ENCODE peak calls at places on chromosome 11, in six cellular contexts. I is sigmoid colon; F is Peyer's patch; V is adipocyte; X is naive thymus-derived CD4-positive, alpha-beta T cell; D is HCT116. M is an unnamed sample. For H3K27me3, the result is how much of the 10 kb centered on the place peaks cover.

GRCh38 chr11:84144531-84144930 is 858.4 kb upstream of the CCDC90B start:
- DNase-seq in I (no peak), F (no peak), V (no peak), X (no peak), D (no peak), M (no peak)

GRCh38 chr11:74784234-74784633 is 35.6 kb downstream of the RNF169 start:
- DNase-seq in I (no peak), F (no peak), V (no peak), X (no peak), D (no peak), M (no peak)

GRCh38 chr11:131816046-131816445 is 445.6 kb downstream of the NTM start:
- DNase-seq in I (no peak), F (no peak), V (peak), X (no peak), D (no peak), M (no peak)

GRCh38 chr11:68667511-68668253 is 16.7 kb upstream of the GAL start:
- DNase-seq in I (peak), F (no peak), V (no peak), X (no peak), D (no peak), M (no peak)

GRCh38 chr11:111665779-111666178 is 63.5 kb downstream of the SIK2 start:
- DNase-seq in I (no peak), F (no peak), V (peak), X (no peak), D (no peak), M (no peak)

GRCh38 chr11:14446701-14447169 is 52.9 kb downstream of the COPB1 start:
- DNase-seq in I (no peak), F (no peak), V (peak), X (no peak), D (no peak), M (peak)

GRCh38 chr11:45180888-45181594 is 34.6 kb downstream of the PRDM11 start:
- DNase-seq in I (peak), F (peak), V (peak), X (no peak), D (peak), M (no peak)

GRCh38 chr11:70934999-70935768 is 317.2 kb downstream of the SHANK2 start:
- DNase-seq in I (no peak), F (no peak), V (peak), X (no peak), D (peak), M (no peak)

GRCh38 chr11:78319453-78319955 is 98.1 kb downstream of the GAB2 start:
- DNase-seq in I (peak), F (peak), V (peak), X (no peak), D (no peak), M (no peak)

GRCh38 chr11:48063424-48063978 is 83.1 kb downstream of the PTPRJ start:
- DNase-seq in I (peak), F (no peak), V (peak), X (no peak), D (peak), M (no peak)

GRCh38 chr11:18761741-18762140 is 29.9 kb downstream of the PTPN5 start:
- DNase-seq in I (no peak), F (no peak), V (no peak), X (no peak), D (no peak), M (no peak)

GRCh38 chr11:35122308-35122707 is 16.7 kb upstream of the CD44 start:
- DNase-seq in I (no peak), F (no peak), V (no peak), X (peak), D (no peak), M (no peak)

GRCh38 chr11:2574043-2574552 is 125.7 kb downstream of the KCNQ1OT1 start:
- DNase-seq in I (peak), F (peak), V (no peak), X (no peak), D (no peak), M (no peak)

GRCh38 chr11:26319906-26320305 is 12.0 kb upstream of the ANO3 start:
- DNase-seq in I (no peak), F (no peak), V (peak), X (no peak), D (no peak), M (no peak)

GRCh38 chr11:64372802-64373597 is 14.0 kb downstream of the RPS6KA4 start:
- DNase-seq in I (no peak), F (no peak), V (no peak), X (no peak), D (peak), M (no peak)

GRCh38 chr11:82527185-82527584 is 206.5 kb downstream of the FAM181B start:
- DNase-seq in I (no peak), F (no peak), V (no peak), X (no peak), D (no peak), M (no peak)

GRCh38 chr11:58292017-58292416 is 24.0 kb upstream of the OR10W1 start:
- DNase-seq in I (no peak), F (no peak), V (no peak), X (no peak), D (no peak), M (no peak)

GRCh38 chr11:46334211-46334610 is 13.1 kb upstream of the DGKZ start:
- DNase-seq in I (no peak), F (no peak), V (no peak), X (no peak), D (no peak), M (no peak)
- H3K27me3 ChIP-seq in I (under half), F (under half), V (under half), X (under half), D (under half), M (under half)

GRCh38 chr11:128525411-128526243 is 61.7 kb downstream of the ETS1 start:
- DNase-seq in I (no peak), F (no peak), V (no peak), X (peak), D (no peak), M (peak)
- H3K27me3 ChIP-seq in I (under half), F (under half), V (under half), X (under half), D (under half), M (under half)

DNA sequence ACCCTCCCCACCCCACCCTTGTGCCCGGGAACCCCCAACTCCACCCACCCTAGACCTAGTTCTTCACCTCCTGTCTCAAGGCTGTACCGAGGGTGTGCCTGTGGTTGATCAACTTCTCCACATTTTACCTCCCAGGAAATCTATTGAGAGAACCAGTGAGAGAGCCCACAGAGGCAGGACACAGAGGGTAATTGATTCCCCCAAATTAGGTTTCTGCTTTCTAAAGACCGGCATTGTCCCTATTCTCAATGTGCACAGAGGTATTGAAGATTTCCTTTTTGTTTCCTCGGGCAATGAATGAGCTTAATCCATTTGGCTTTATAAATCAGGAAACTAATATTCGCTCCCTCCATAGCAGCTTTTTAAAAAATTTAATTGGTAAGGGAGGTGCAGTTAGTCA is 6.0 kb upstream of the LMO1 start:
- DNase-seq in I (no peak), F (peak), V (no peak), X (no peak), D (no peak), M (no peak)
- H3K27me3 ChIP-seq in I (under half), F (under half), V (half or more), X (under half), D (under half), M (under half)

GRCh38 chr11:27711725-27712124 is 11.5 kb upstream of the BDNF start:
- DNase-seq in I (no peak), F (no peak), V (no peak), X (no peak), D (no peak), M (no peak)
- H3K27me3 ChIP-seq in I (under half), F (under half), V (under half), X (under half), D (under half), M (under half)

DNA sequence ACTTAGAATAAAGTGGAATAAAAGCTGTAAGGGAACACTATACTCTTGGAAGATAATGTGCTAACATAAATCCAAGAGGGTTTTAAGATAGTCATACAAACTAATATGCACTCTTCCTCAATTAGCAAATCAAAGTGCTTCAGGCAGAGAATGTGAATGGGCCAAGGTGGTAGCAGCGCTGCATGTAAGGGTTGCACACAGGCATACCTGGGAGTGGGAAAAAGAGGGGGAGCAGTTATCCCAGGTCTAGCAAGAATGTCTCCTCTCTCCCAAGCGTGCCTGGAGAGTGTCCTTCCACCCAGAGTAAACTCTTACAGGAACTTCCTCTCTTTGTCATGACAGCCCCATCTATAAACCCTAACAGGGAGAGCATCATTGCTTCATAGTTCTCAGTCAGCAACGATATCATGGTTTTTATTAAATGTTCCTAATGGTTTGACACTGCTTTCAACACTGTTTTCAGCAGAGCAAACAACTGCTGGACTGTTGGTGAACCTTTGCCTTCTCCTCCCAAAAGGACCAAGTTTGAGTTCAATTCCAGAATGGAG is 61.6 kb downstream of the SYTL2 start:
- DNase-seq in I (no peak), F (no peak), V (no peak), X (no peak), D (no peak), M (no peak)
- H3K27me3 ChIP-seq in I (under half), F (under half), V (under half), X (under half), D (under half), M (under half)

DNA sequence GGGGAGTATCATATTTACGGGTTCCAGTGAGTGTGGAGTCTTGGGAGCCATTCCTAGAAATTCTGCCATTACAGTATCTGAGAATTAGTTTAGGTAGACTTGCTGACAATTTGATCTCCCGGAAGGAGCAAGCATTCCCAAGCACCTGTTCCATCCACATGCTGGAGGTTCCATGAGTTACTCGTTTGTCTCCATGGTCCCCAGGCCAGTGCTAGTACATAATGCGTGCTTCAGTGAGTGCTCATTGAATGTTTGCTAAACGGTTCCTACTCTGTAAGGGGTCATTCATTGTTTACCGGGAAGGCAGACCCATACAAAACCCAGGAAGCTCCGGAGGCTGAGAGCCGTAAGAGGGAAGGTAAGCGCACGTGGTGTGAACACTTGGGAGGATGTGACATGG is 27.4 kb upstream of the MYOD1 start:
- DNase-seq in I (no peak), F (no peak), V (no peak), X (no peak), D (no peak), M (no peak)
- H3K27me3 ChIP-seq in I (under half), F (under half), V (half or more), X (under half), D (under half), M (under half)

GRCh38 chr11:117670924-117671323 is 126.1 kb downstream of the DSCAML1 start:
- DNase-seq in I (no peak), F (no peak), V (no peak), X (no peak), D (no peak), M (no peak)
- H3K27me3 ChIP-seq in I (under half), F (under half), V (half or more), X (under half), D (half or more), M (under half)

GRCh38 chr11:134751161-134751560 is 339.1 kb upstream of the B3GAT1 start:
- DNase-seq in I (no peak), F (peak), V (no peak), X (no peak), D (no peak), M (no peak)

GRCh38 chr11:134752964-134753804 is 341.1 kb upstream of the B3GAT1 start:
- DNase-seq in I (no peak), F (no peak), V (no peak), X (no peak), D (no peak), M (no peak)

GRCh38 chr11:134750619-134751018 is 338.6 kb upstream of the B3GAT1 start:
- DNase-seq in I (no peak), F (peak), V (no peak), X (no peak), D (no peak), M (no peak)

GRCh38 chr11:134752526-134752925 is 340.5 kb upstream of the B3GAT1 start:
- DNase-seq in I (no peak), F (no peak), V (no peak), X (no peak), D (no peak), M (no peak)

GRCh38 chr11:134751825-134752224 is 339.8 kb upstream of the B3GAT1 start:
- DNase-seq in I (no peak), F (no peak), V (no peak), X (no peak), D (no peak), M (no peak)
- H3K27me3 ChIP-seq in I (under half), F (under half), V (under half), X (under half), D (under half), M (under half)

GRCh38 chr11:69704508-69705245 is 855 bp upstream of the FGF19 start:
- DNase-seq in I (no peak), F (no peak), V (peak), X (no peak), D (no peak), M (no peak)
- H3K27me3 ChIP-seq in I (under half), F (under half), V (half or more), X (under half), D (under half), M (under half)

M was measured in CD4-positive, CD25-positive, alpha-beta regulatory T cell.